ENCODE peak calls at places on chromosomes 13 and 19, in five cellular contexts. Z is cardiac fibroblast, X is foreskin fibroblast, C is mammary epithelial cell, Y is colonic mucosa. N is an unnamed sample.
A peak's percentile ranks its signal among the peaks of the same experiment; 100 is the strongest.

GRCh38 chr19:40284501-40285352 is at the start of gene AKT2:
- DNase-seq in Z (peak; percentile 71), C (peak; percentile 9), X (peak; percentile 42), Y (no peak), N (peak; percentile 82)

GRCh38 chr13:77207943-77208342 is 119.0 kb downstream of the MYCBP2 start:
- DNase-seq in X (peak; percentile 82), C (peak; percentile 82), Z (peak; percentile 29), Y (no peak), N (no peak)

GRCh38 chr19:53696951-53697350 is 65.2 kb downstream of the DPRX start:
- DNase-seq in C (no peak), Z (peak; percentile 0), X (peak; percentile 0), Y (no peak), N (no peak)

GRCh38 chr19:37095859-37096258 is 17.6 kb downstream of the ZNF420 start:
- DNase-seq in C (no peak), Y (no peak), Z (no peak), X (no peak), N (no peak)

GRCh38 chr13:80841346-80841882 is 500.5 kb upstream of the SPRY2 start:
- DNase-seq in Y (no peak), Z (no peak), C (no peak), X (no peak), N (no peak)

GRCh38 chr13:110815471-110816204 is 99.2 kb downstream of the ANKRD10 start:
- DNase-seq in X (no peak), Z (no peak), C (peak; percentile 41), Y (no peak), N (peak; percentile 37)

GRCh38 chr13:47372742-47373141 is 475.9 kb upstream of the HTR2A start:
- DNase-seq in C (no peak), Y (no peak), X (no peak), Z (no peak), N (no peak)

GRCh38 chr13:100751826-100752225 is 77.2 kb upstream of the TMTC4 start:
- DNase-seq in X (no peak), C (no peak), Z (no peak), Y (no peak), N (no peak)

GRCh38 chr19:30063184-30064020 is 121.4 kb downstream of the URI1 start:
- DNase-seq in Y (no peak), C (no peak), Z (no peak), X (no peak), N (no peak)

GRCh38 chr13:48151343-48151742 is 56.4 kb upstream of the MED4 start:
- DNase-seq in C (no peak), Y (no peak), X (no peak), Z (no peak), N (peak; percentile 5)

GRCh38 chr13:77338961-77339401 is 12.1 kb upstream of the MYCBP2 start:
- DNase-seq in X (no peak), Z (no peak), C (no peak), Y (no peak), N (peak; percentile 68)

GRCh38 chr19:10724573-10725071 is 6.7 kb downstream of the DNM2 start:
- DNase-seq in Z (no peak), X (peak; percentile 48), C (no peak), Y (no peak), N (no peak)

GRCh38 chr19:35040826-35041547 is 534 bp upstream of the HPN start:
- DNase-seq in X (no peak), C (no peak), Y (peak; percentile 82), Z (peak; percentile 80), N (no peak)

GRCh38 chr13:20398459-20398858 is 127.2 kb downstream of the CRYL1 start:
- DNase-seq in X (no peak), Y (no peak), C (no peak), Z (no peak), N (no peak)

GRCh38 chr19:18020212-18021067 is 12.5 kb downstream of the ARRDC2 start:
- DNase-seq in C (no peak), Z (peak; percentile 66), Y (peak; percentile 69), X (peak; percentile 51), N (no peak)

GRCh38 chr13:110759710-110760109 is 46.2 kb downstream of the ING1 start:
- DNase-seq in X (peak; percentile 58), Y (no peak), Z (peak; percentile 57), C (peak; percentile 5), N (no peak)

GRCh38 chr19:7337380-7338194 is 11.2 kb upstream of the ARHGEF18 start:
- DNase-seq in X (no peak), Z (no peak), C (no peak), Y (no peak), N (peak; percentile 98)

GRCh38 chr19:45443462-45444317 is 20.0 kb upstream of the ERCC1 start:
- DNase-seq in C (peak; percentile 93), X (peak; percentile 91), Y (peak; percentile 97), Z (peak; percentile 95), N (peak; percentile 81)

GRCh38 chr19:11018179-11018578 is 57.3 kb downstream of the SMARCA4 start:
- DNase-seq in Z (no peak), Y (peak; percentile 75), X (peak; percentile 6), C (peak; percentile 53), N (no peak)

GRCh38 chr13:45623516-45624090 is 8.1 kb upstream of the ERICH6B start:
- DNase-seq in Y (no peak), X (peak; percentile 9), C (no peak), Z (peak; percentile 21), N (peak; percentile 58)

GRCh38 chr19:9751449-9751848 is 17.1 kb downstream of the ZNF846 start:
- DNase-seq in C (no peak), Z (no peak), Y (no peak), X (no peak), N (no peak)

GRCh38 chr13:114130708-114131580 is 1.5 kb downstream of the RASA3 start:
- DNase-seq in Z (peak; percentile 69), C (peak; percentile 73), Y (peak; percentile 47), X (peak; percentile 94), N (peak; percentile 80)

GRCh38 chr19:1102407-1103106 is 1.2 kb upstream of the GPX4 start:
- DNase-seq in C (peak; percentile 99), Z (peak; percentile 99), X (peak; percentile 99), Y (peak; percentile 75), N (peak; percentile 93)

GRCh38 chr19:20325151-20325550 is 158.1 kb downstream of the ZNF486 start:
- DNase-seq in X (no peak), Z (no peak), C (no peak), Y (no peak), N (no peak)

GRCh38 chr19:32231691-32232090 is 113.7 kb upstream of the ZNF507 start:
- DNase-seq in Z (no peak), Y (no peak), X (no peak), C (no peak), N (no peak)

GRCh38 chr19:32232449-32232848 is 113.0 kb upstream of the ZNF507 start:
- DNase-seq in Y (no peak), X (no peak), Z (no peak), C (no peak), N (no peak)

GRCh38 chr19:32233885-32234284 is 111.5 kb upstream of the ZNF507 start:
- DNase-seq in X (no peak), Z (no peak), Y (no peak), C (no peak), N (no peak)

GRCh38 chr19:32233091-32233490 is 112.3 kb upstream of the ZNF507 start:
- DNase-seq in C (no peak), Y (no peak), X (no peak), Z (no peak), N (no peak)

GRCh38 chr19:32234663-32235217 is 110.7 kb upstream of the ZNF507 start:
- DNase-seq in Z (no peak), Y (no peak), C (no peak), X (no peak), N (no peak)
- TF ChIP-seq CTCF in Z (no peak), Y (no peak), C (no peak), X (no peak), N (no peak)

DNA sequence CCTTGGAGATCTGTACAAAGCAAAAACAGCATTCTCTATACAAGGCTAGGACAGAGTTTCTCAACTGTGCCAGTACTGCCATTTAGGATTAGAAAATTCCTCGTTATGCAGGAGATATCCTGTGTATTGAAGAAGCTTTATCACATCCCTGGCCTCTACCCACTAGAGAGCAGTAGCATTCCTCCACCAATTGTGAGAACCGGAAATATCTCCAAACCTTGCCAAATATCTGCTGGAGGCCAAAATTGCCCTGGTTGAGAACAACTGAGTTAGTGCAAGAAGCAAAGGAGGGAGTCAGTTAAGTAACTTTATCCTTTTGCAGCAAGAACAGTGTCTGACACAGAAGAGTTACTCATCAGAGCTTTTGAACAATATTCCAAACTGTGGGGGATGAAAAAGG is 16.2 kb upstream of the FREM2 start:
- DNase-seq in Y (no peak), C (peak; percentile 42), X (no peak), Z (peak; percentile 82), N (no peak)
- H3K4me3 ChIP-seq in Y (no peak overlapping the region), C (no peak overlapping the region), X (no peak overlapping the region), Z (no peak overlapping the region), N (no peak overlapping the region)

GRCh38 chr19:13861714-13862531 is 15.0 kb upstream of the NANOS3 start:
- DNase-seq in Z (peak; percentile 96), X (peak; percentile 85), C (peak; percentile 90), Y (peak; percentile 94), N (peak; percentile 91)

GRCh38 chr19:13861392-13861713 is 15.6 kb upstream of the NANOS3 start:
- DNase-seq in X (no peak), C (no peak), Z (no peak), Y (no peak), N (peak; percentile 65)

GRCh38 chr19:13856530-13856929 is 20.4 kb upstream of the NANOS3 start:
- DNase-seq in C (no peak), Z (no peak), Y (no peak), X (no peak), N (no peak)

GRCh38 chr19:13860679-13861391 is 16.1 kb upstream of the NANOS3 start:
- DNase-seq in Y (no peak), Z (no peak), X (no peak), C (no peak), N (no peak)

GRCh38 chr19:13859361-13859880 is 17.5 kb upstream of the NANOS3 start:
- DNase-seq in X (no peak), Z (peak; percentile 57), C (no peak), Y (no peak), N (no peak)
- TF ChIP-seq CTCF in X (no peak), Z (no peak), C (no peak), Y (no peak), N (no peak)

DNA sequence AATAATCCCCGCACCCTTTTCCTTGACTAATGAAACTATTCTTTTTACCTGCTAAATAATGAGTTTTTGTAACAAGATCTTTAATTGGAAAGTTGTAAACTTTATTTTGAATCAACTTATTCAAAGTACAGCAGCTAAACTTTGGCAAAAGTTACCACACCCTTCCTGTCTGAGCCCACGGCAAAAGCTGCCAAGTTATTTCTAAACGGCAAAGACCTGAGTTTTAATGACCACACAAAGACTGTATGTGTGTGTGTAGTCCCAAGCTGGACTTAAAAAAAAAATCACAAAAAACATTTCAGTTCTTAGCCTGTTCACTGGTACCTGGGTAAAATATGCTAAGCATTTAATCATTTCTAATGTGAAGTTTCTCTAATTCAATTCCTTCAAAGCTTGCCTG is 60.7 kb downstream of the ZAR1L start:
- DNase-seq in C (no peak), Z (peak; percentile 54), X (no peak), Y (no peak), N (no peak)
- H3K4me3 ChIP-seq in C (peak overlapping the region; percentile 40), Z (no peak overlapping the region), X (no peak overlapping the region), Y (peak overlapping the region; percentile 7), N (no peak overlapping the region)